ENCODE peak calls at places on chromosomes 13 and 19, in four cellular contexts. R, A, L and H are unnamed samples.
A peak's percentile ranks its signal among the peaks of the same experiment; 100 is the strongest.

GRCh38 chr13:111614009-111614408 is 293.6 kb downstream of the TEX29 start:
- DNase-seq in L (no peak), A (no peak), R (no peak), H (no peak)

GRCh38 chr13:48068036-48068435 is 26.9 kb downstream of the MED4 start:
- DNase-seq in L (no peak), R (no peak), A (no peak), H (no peak)

GRCh38 chr19:32269831-32270230 is 75.6 kb upstream of the ZNF507 start:
- DNase-seq in A (no peak), R (no peak), L (no peak), H (no peak)

GRCh38 chr13:73365681-73366080 is 306.9 kb downstream of the KLF5 start:
- DNase-seq in L (no peak), R (no peak), A (no peak), H (no peak)

GRCh38 chr13:45297456-45298205 is 43.4 kb downstream of the TPT1 start:
- DNase-seq in R (no peak), A (no peak), L (no peak), H (no peak)

GRCh38 chr13:94435604-94436226 is 43.8 kb downstream of the DCT start:
- DNase-seq in A (no peak), R (peak; percentile 57), L (no peak), H (no peak)

GRCh38 chr19:51089786-51090185 is 7.1 kb upstream of the KLK14 start:
- DNase-seq in L (no peak), A (no peak), R (no peak), H (no peak)

GRCh38 chr19:18171605-18172327 is 1.8 kb upstream of the IFI30 start:
- DNase-seq in L (no peak), R (no peak), A (peak; percentile 27), H (no peak)

GRCh38 chr19:17296278-17296677 is 6.9 kb downstream of the ABHD8 start:
- DNase-seq in A (no peak), L (no peak), R (no peak), H (no peak)

GRCh38 chr13:98570929-98571372 is 6.0 kb downstream of the STK24 start:
- DNase-seq in R (no peak), L (no peak), A (no peak), H (no peak)

GRCh38 chr19:58181902-58182576 is 822 bp upstream of the ZNF274 start:
- DNase-seq in A (peak; percentile 52), R (peak; percentile 55), L (peak; percentile 56), H (no peak)

GRCh38 chr19:51107406-51108065 is 673 bp downstream of the CTU1 start:
- DNase-seq in A (no peak), R (no peak), L (no peak), H (no peak)

GRCh38 chr19:18745931-18746330 is 45.2 kb downstream of the COMP start:
- DNase-seq in R (no peak), L (no peak), A (no peak), H (no peak)

GRCh38 chr19:14519860-14520407 is 1.7 kb upstream of the DNAJB1 start:
- DNase-seq in L (no peak), R (no peak), A (no peak), H (no peak)

GRCh38 chr19:45419396-45419795 is 4.3 kb downstream of the ERCC1 start:
- DNase-seq in R (no peak), A (no peak), L (no peak), H (peak; percentile 21)

GRCh38 chr13:106987435-106987800 is 419.5 kb upstream of the ARGLU1 start:
- DNase-seq in A (no peak), L (no peak), R (no peak), H (no peak)

GRCh38 chr13:110306960-110307696 is at the start of the genes COL4A1 and COL4A2:
- DNase-seq in R (peak; percentile 81), A (peak; percentile 89), L (peak; percentile 81), H (no peak)

GRCh38 chr19:12930002-12930645 is 3.4 kb downstream of the FARSA start:
- DNase-seq in R (no peak), L (no peak), A (no peak), H (no peak)

GRCh38 chr19:18420931-18421330 is 1.7 kb downstream of the SSBP4 start:
- DNase-seq in A (no peak), L (no peak), R (no peak), H (no peak)

GRCh38 chr19:55256562-55257460 is 2.0 kb downstream of the PPP6R1 start:
- DNase-seq in A (no peak), L (no peak), R (no peak), H (no peak)

GRCh38 chr13:53100394-53101063 is 71.9 kb downstream of the OLFM4 start:
- DNase-seq in R (peak; percentile 27), A (no peak), L (no peak), H (no peak)

GRCh38 chr19:39444598-39445257 is 654 bp upstream of the SUPT5H start:
- DNase-seq in R (peak; percentile 6), A (no peak), L (no peak), H (no peak)

GRCh38 chr13:95535243-95535642 is 17.3 kb upstream of the CLDN10 start:
- DNase-seq in L (no peak), R (no peak), A (no peak), H (no peak)

GRCh38 chr13:49412749-49413148 is 31.1 kb downstream of the CAB39L start:
- DNase-seq in L (no peak), A (no peak), R (no peak), H (no peak)

GRCh38 chr13:62085832-62086231 is 670.2 kb upstream of the PCDH20 start:
- DNase-seq in L (no peak), A (no peak), R (no peak), H (no peak)

GRCh38 chr13:36778083-36778671 is 40.8 kb upstream of the RFXAP start:
- DNase-seq in A (no peak), R (no peak), L (no peak), H (no peak)

DNA sequence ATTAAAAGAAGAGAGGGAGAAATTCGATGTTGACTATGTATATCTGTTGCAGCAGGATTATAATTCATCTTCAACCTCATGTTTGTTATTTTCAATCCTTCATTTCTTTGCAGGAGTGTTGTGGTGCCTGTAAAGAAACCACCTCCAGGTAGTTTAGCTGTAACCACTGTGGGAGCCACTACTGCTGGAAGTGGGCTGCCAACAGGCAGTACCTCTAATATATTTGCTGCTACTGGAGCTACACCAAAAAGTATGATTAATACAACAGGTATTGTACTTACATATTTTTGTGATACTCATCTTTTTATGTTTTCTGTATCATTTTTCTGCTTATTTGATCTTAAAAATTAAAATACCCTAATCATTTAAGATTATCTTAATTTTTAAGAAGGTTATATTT is 266.5 kb downstream of the NBEA start:
- DNase-seq in A (no peak), R (no peak), L (no peak), H (no peak)
- TF ChIP-seq CTCF in A (no peak), R (no peak), L (no peak), H (no peak)

DNA sequence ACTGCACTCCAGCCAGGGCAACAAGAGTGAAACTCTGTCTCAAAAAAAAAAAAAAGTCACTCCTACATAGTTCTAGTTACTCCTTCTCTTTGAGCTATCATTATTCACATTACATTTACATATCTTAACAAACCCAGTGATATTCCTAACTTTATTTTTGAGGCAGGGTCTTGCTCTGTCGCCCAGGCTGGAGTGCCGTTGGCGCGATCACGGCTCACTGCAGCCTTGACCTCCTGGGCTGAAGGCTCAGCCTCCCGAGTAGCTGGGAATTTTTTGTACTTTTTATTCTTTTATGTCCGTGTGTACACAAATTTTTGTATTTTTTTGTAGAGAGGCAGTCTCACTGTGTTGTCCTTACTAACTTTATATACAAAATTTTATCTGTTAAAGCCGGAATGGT is 587 bp upstream of the RPS15 start:
- DNase-seq in A (no peak), R (no peak), L (no peak), H (no peak)
- H3K27ac ChIP-seq in A (no peak overlapping the region), R (no peak overlapping the region), L (peak overlapping the region; percentile 94), H (peak overlapping the region; percentile 40)

GRCh38 chr19:7868671-7869452 is 5.3 kb downstream of the PRR36 start:
- DNase-seq in L (peak; percentile 53), R (peak; percentile 92), A (peak; percentile 65), H (no peak)

GRCh38 chr19:7870571-7871279 is 3.5 kb downstream of the PRR36 start:
- DNase-seq in L (peak; percentile 33), A (no peak), R (peak; percentile 91), H (no peak)

GRCh38 chr19:7869453-7869909 is 4.7 kb downstream of the PRR36 start:
- DNase-seq in L (peak; percentile 30), A (no peak), R (peak; percentile 84), H (no peak)

GRCh38 chr19:7871280-7871529 is 3.0 kb downstream of the PRR36 start:
- DNase-seq in R (peak; percentile 84), L (no peak), A (no peak), H (no peak)

GRCh38 chr19:7869910-7870511 is 4.2 kb downstream of the PRR36 start:
- DNase-seq in R (peak; percentile 91), A (no peak), L (peak; percentile 29), H (no peak)
- H3K4me3 ChIP-seq in R (peak overlapping the region; percentile 40), A (peak overlapping the region; percentile 47), L (peak overlapping the region; percentile 56), H (peak overlapping the region; percentile 49)

DNA sequence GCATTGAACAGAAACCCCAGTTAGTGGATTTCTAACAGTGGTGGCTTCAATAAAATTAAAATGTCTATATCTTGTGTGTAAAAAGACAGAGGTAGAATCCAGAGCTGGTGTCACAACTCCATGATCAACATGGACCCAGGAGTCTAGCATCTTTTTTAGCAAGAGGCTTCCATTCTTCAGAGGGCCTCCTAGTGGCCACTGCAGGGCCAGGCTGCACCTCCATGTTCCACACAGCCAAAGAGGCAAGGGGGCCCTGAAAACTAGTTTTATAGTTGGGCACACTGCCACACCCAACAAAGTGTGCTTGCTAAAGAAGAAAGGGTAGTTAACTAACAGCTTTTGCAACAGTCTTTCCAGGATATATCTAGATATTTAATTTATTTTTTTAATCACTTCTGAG is 12.9 kb downstream of the N4BP2L1 start:
- DNase-seq in R (no peak), L (no peak), A (no peak), H (no peak)
- TF ChIP-seq CTCF in R (peak; percentile 65), L (peak; percentile 21), A (no peak), H (peak; percentile 21)

GRCh38 chr19:5632657-5633056 is 9.8 kb downstream of the SAFB start:
- DNase-seq in L (no peak), A (no peak), R (no peak), H (no peak)

GRCh38 chr19:5628470-5628869 is 5.6 kb downstream of the SAFB start:
- DNase-seq in A (no peak), R (no peak), L (no peak), H (no peak)

GRCh38 chr19:5628919-5629481 is 6.1 kb downstream of the SAFB start:
- DNase-seq in A (no peak), R (no peak), L (no peak), H (no peak)

GRCh38 chr19:5632241-5632612 is 9.3 kb downstream of the SAFB start:
- DNase-seq in R (no peak), A (no peak), L (no peak), H (no peak)

GRCh38 chr19:5631511-5632240 is 8.8 kb downstream of the SAFB start:
- DNase-seq in A (no peak), R (no peak), L (no peak), H (no peak)
- H3K27ac ChIP-seq in A (peak overlapping the region; percentile 32), R (peak overlapping the region; percentile 0), L (peak overlapping the region; percentile 4), H (peak overlapping the region; percentile 2)